ENCODE peak calls at places on chromosome 13, in eight cellular contexts. One of them, this sample, is unnamed.

GRCh38 chr13:101053694-101054093 is 362.6 kb downstream of the NALCN start:
- DNase-seq in stomach: no peak
- DNase-seq in keratinocyte: no peak
- DNase-seq in glutamatergic neuron: no peak
- DNase-seq in AG04450: no peak
- DNase-seq in GM12865: no peak
- DNase-seq in AG10803: no peak
- DNase-seq in CD4-positive, alpha-beta T cell: no peak
- DNase-seq in this sample: no peak

GRCh38 chr13:67651908-67652307 is 421.8 kb upstream of the PCDH9 start:
- DNase-seq in stomach: no peak
- DNase-seq in keratinocyte: no peak
- DNase-seq in glutamatergic neuron: no peak
- DNase-seq in AG04450: no peak
- DNase-seq in GM12865: no peak
- DNase-seq in AG10803: no peak
- DNase-seq in CD4-positive, alpha-beta T cell: no peak
- DNase-seq in this sample: no peak

GRCh38 chr13:110121312-110122083 is 185.5 kb downstream of the COL4A1 start:
- DNase-seq in stomach: no peak
- DNase-seq in keratinocyte: no peak
- DNase-seq in glutamatergic neuron: no peak
- DNase-seq in AG04450: no peak
- DNase-seq in GM12865: peak
- DNase-seq in AG10803: no peak
- DNase-seq in CD4-positive, alpha-beta T cell: no peak
- DNase-seq in this sample: no peak

GRCh38 chr13:38141792-38142191 is 207.9 kb upstream of the UFM1 start:
- DNase-seq in stomach: no peak
- DNase-seq in keratinocyte: no peak
- DNase-seq in glutamatergic neuron: no peak
- DNase-seq in AG04450: no peak
- DNase-seq in GM12865: no peak
- DNase-seq in AG10803: no peak
- DNase-seq in CD4-positive, alpha-beta T cell: no peak
- DNase-seq in this sample: peak

GRCh38 chr13:73090116-73090811 is 31.5 kb downstream of the KLF5 start:
- DNase-seq in stomach: peak
- DNase-seq in keratinocyte: no peak
- DNase-seq in glutamatergic neuron: no peak
- DNase-seq in AG04450: peak
- DNase-seq in GM12865: peak
- DNase-seq in AG10803: peak
- DNase-seq in CD4-positive, alpha-beta T cell: no peak
- DNase-seq in this sample: peak

GRCh38 chr13:76289558-76289957 is 596.6 kb downstream of the KCTD12 start:
- DNase-seq in stomach: no peak
- DNase-seq in keratinocyte: no peak
- DNase-seq in glutamatergic neuron: no peak
- DNase-seq in AG04450: no peak
- DNase-seq in GM12865: no peak
- DNase-seq in AG10803: no peak
- DNase-seq in CD4-positive, alpha-beta T cell: no peak
- DNase-seq in this sample: no peak

GRCh38 chr13:80527400-80527799 is 186.5 kb upstream of the SPRY2 start:
- DNase-seq in stomach: no peak
- DNase-seq in keratinocyte: no peak
- DNase-seq in glutamatergic neuron: no peak
- DNase-seq in AG04450: no peak
- DNase-seq in GM12865: no peak
- DNase-seq in AG10803: no peak
- DNase-seq in CD4-positive, alpha-beta T cell: no peak
- DNase-seq in this sample: no peak

GRCh38 chr13:60332682-60333081 is 64.3 kb upstream of the TDRD3 start:
- DNase-seq in stomach: no peak
- DNase-seq in keratinocyte: no peak
- DNase-seq in glutamatergic neuron: no peak
- DNase-seq in AG04450: no peak
- DNase-seq in GM12865: no peak
- DNase-seq in AG10803: no peak
- DNase-seq in CD4-positive, alpha-beta T cell: no peak
- DNase-seq in this sample: no peak

GRCh38 chr13:27830010-27830409 is 37.7 kb downstream of the GSX1 start:
- DNase-seq in stomach: peak
- DNase-seq in keratinocyte: no peak
- DNase-seq in glutamatergic neuron: peak
- DNase-seq in AG04450: no peak
- DNase-seq in GM12865: peak
- DNase-seq in AG10803: peak
- DNase-seq in CD4-positive, alpha-beta T cell: peak
- DNase-seq in this sample: peak

GRCh38 chr13:45267215-45267614 is 66.4 kb upstream of the KCTD4 start:
- DNase-seq in stomach: no peak
- DNase-seq in keratinocyte: no peak
- DNase-seq in glutamatergic neuron: no peak
- DNase-seq in AG04450: no peak
- DNase-seq in GM12865: no peak
- DNase-seq in AG10803: no peak
- DNase-seq in CD4-positive, alpha-beta T cell: no peak
- DNase-seq in this sample: no peak

GRCh38 chr13:96109125-96109524 is 19.2 kb downstream of the HS6ST3 start:
- DNase-seq in stomach: no peak
- DNase-seq in keratinocyte: no peak
- DNase-seq in glutamatergic neuron: no peak
- DNase-seq in AG04450: no peak
- DNase-seq in GM12865: no peak
- DNase-seq in AG10803: no peak
- DNase-seq in CD4-positive, alpha-beta T cell: no peak
- DNase-seq in this sample: no peak

GRCh38 chr13:69319659-69320058 is 788.0 kb upstream of the ATXN8OS start:
- DNase-seq in stomach: no peak
- DNase-seq in keratinocyte: no peak
- DNase-seq in glutamatergic neuron: no peak
- DNase-seq in AG04450: no peak
- DNase-seq in GM12865: no peak
- DNase-seq in AG10803: no peak
- DNase-seq in CD4-positive, alpha-beta T cell: no peak
- DNase-seq in this sample: peak

GRCh38 chr13:27952931-27953670 is 16.0 kb downstream of the CDX2 start:
- DNase-seq in stomach: peak
- DNase-seq in keratinocyte: no peak
- DNase-seq in glutamatergic neuron: no peak
- DNase-seq in AG04450: no peak
- DNase-seq in GM12865: no peak
- DNase-seq in AG10803: no peak
- DNase-seq in CD4-positive, alpha-beta T cell: no peak
- DNase-seq in this sample: no peak

GRCh38 chr13:107456431-107456830 is 758.9 kb downstream of the LIG4 start:
- DNase-seq in stomach: no peak
- DNase-seq in keratinocyte: no peak
- DNase-seq in glutamatergic neuron: no peak
- DNase-seq in AG04450: no peak
- DNase-seq in GM12865: no peak
- DNase-seq in AG10803: no peak
- DNase-seq in CD4-positive, alpha-beta T cell: no peak
- DNase-seq in this sample: no peak
- TF ChIP-seq CTCF in stomach: no peak
- TF ChIP-seq CTCF in keratinocyte: no peak
- TF ChIP-seq CTCF in glutamatergic neuron: no peak
- TF ChIP-seq CTCF in AG04450: no peak
- TF ChIP-seq CTCF in GM12865: no peak
- TF ChIP-seq CTCF in AG10803: no peak
- TF ChIP-seq CTCF in CD4-positive, alpha-beta T cell: no peak
- TF ChIP-seq CTCF in this sample: no peak

GRCh38 chr13:57925250-57925649 is 293.7 kb downstream of the PCDH17 start:
- DNase-seq in stomach: no peak
- DNase-seq in keratinocyte: no peak
- DNase-seq in glutamatergic neuron: no peak
- DNase-seq in AG04450: no peak
- DNase-seq in GM12865: no peak
- DNase-seq in AG10803: no peak
- DNase-seq in CD4-positive, alpha-beta T cell: no peak
- DNase-seq in this sample: peak
- TF ChIP-seq CTCF in stomach: no peak
- TF ChIP-seq CTCF in keratinocyte: no peak
- TF ChIP-seq CTCF in glutamatergic neuron: no peak
- TF ChIP-seq CTCF in AG04450: no peak
- TF ChIP-seq CTCF in GM12865: no peak
- TF ChIP-seq CTCF in AG10803: no peak
- TF ChIP-seq CTCF in CD4-positive, alpha-beta T cell: no peak
- TF ChIP-seq CTCF in this sample: no peak

GRCh38 chr13:50127017-50127725 is 111.9 kb downstream of the KCNRG start:
- DNase-seq in stomach: peak
- DNase-seq in keratinocyte: no peak
- DNase-seq in glutamatergic neuron: peak
- DNase-seq in AG04450: no peak
- DNase-seq in GM12865: peak
- DNase-seq in AG10803: peak
- DNase-seq in CD4-positive, alpha-beta T cell: peak
- DNase-seq in this sample: peak
- TF ChIP-seq CTCF in stomach: no peak
- TF ChIP-seq CTCF in keratinocyte: no peak
- TF ChIP-seq CTCF in glutamatergic neuron: no peak
- TF ChIP-seq CTCF in AG04450: no peak
- TF ChIP-seq CTCF in GM12865: no peak
- TF ChIP-seq CTCF in AG10803: no peak
- TF ChIP-seq CTCF in CD4-positive, alpha-beta T cell: no peak
- TF ChIP-seq CTCF in this sample: no peak

GRCh38 chr13:36275190-36276002 is 22.2 kb downstream of the CCDC169 start:
- DNase-seq in stomach: no peak
- DNase-seq in keratinocyte: no peak
- DNase-seq in glutamatergic neuron: no peak
- DNase-seq in AG04450: peak
- DNase-seq in GM12865: peak
- DNase-seq in AG10803: peak
- DNase-seq in CD4-positive, alpha-beta T cell: no peak
- DNase-seq in this sample: peak
- TF ChIP-seq CTCF in stomach: no peak
- TF ChIP-seq CTCF in keratinocyte: peak
- TF ChIP-seq CTCF in glutamatergic neuron: peak
- TF ChIP-seq CTCF in AG04450: peak
- TF ChIP-seq CTCF in GM12865: peak
- TF ChIP-seq CTCF in AG10803: peak
- TF ChIP-seq CTCF in CD4-positive, alpha-beta T cell: peak
- TF ChIP-seq CTCF in this sample: peak

DNA sequence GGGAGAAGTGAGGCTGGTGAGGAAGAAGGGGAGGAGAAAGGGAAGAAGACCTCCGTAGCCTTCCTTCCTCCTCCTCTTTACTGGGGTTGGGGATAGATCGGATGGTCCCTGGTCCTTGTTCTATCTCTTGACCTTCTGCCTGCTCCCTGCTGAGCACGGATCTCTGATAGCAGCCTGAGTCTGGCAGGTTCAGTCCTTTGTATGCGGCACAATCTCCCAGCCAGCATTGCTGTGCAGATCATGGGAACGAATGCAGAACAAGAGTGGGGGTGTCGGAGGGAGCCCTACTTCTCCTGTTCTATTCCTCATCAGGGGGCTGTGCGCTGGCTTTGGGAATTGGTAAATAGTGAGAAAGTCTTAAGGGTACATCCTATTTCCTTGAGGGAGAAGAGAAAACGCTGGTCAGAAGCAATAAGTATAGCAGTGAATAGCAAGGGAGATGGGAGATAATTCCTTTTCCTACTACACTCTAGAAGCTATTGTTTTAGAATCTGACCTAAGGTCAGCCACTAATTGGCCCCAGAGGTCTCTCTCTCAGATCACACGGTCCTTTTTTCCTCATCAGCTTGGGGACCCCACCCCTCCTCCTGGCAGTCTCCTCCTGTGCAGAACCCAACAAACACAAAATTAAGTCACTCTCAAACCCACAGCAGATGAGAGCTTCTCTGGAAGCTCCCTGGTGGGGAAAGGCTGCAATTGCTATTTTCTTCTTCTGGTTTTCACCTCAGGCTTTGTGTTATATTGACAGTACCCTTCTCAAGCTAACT is 41.0 kb downstream of the KL start:
- DNase-seq in stomach: no peak
- DNase-seq in keratinocyte: no peak
- DNase-seq in glutamatergic neuron: peak
- DNase-seq in AG04450: no peak
- DNase-seq in GM12865: peak
- DNase-seq in AG10803: peak
- DNase-seq in CD4-positive, alpha-beta T cell: no peak
- DNase-seq in this sample: peak
- TF ChIP-seq CTCF in stomach: no peak
- TF ChIP-seq CTCF in keratinocyte: peak
- TF ChIP-seq CTCF in glutamatergic neuron: peak
- TF ChIP-seq CTCF in AG04450: peak
- TF ChIP-seq CTCF in GM12865: peak
- TF ChIP-seq CTCF in AG10803: peak
- TF ChIP-seq CTCF in CD4-positive, alpha-beta T cell: no peak
- TF ChIP-seq CTCF in this sample: peak

DNA sequence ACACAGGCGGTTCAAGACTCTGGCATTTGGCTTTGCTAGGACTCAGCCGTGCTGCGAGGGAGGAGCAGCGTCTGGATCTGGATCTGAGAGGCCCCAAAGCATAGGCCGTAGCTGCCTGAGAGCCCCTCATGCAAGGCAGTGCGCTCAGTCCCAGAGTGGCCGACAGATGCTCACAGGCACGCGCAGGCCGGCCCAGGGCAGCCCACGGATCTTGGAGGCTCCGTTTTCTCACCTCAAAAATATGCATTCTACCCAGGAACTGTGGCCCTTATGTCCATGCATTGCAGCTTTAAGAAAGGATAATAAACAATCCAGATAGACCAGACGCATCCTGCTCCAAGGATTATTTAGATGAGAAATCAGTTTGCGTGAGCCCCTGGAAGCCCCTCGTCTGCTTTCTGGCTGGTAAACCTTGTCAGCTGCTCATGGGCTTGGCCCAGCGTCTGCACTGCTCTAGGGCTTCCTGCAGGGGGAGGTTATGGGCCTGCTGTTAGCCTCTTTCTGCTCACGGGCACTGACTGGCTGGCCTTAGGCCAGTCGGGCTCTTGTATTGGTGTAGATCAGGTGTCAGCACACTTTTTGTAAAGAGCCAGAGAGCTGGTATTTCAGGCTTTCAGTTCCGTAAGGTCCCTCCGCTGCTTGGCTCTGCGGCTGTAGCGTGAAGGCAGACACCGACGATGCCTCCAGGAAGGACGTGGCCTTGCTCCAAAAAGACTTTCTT is 24.2 kb downstream of the TEX29 start:
- DNase-seq in stomach: peak
- DNase-seq in keratinocyte: no peak
- DNase-seq in glutamatergic neuron: peak
- DNase-seq in AG04450: peak
- DNase-seq in GM12865: no peak
- DNase-seq in AG10803: peak
- DNase-seq in CD4-positive, alpha-beta T cell: no peak
- DNase-seq in this sample: peak
- TF ChIP-seq CTCF in stomach: no peak
- TF ChIP-seq CTCF in keratinocyte: no peak
- TF ChIP-seq CTCF in glutamatergic neuron: peak
- TF ChIP-seq CTCF in AG04450: peak
- TF ChIP-seq CTCF in GM12865: no peak
- TF ChIP-seq CTCF in AG10803: peak
- TF ChIP-seq CTCF in CD4-positive, alpha-beta T cell: no peak
- TF ChIP-seq CTCF in this sample: peak

This sample was measured in choroid plexus epithelial cell.